ENCODE peak calls at places on chromosomes 16 and 17, in ten cellular contexts. K is cardiac fibroblast; Q is activated T-cell treated with anti-CD3 and anti-CD28 coated beads for 48 hours; F is kidney epithelial cell; S is stimulated activated CD4-positive, alpha-beta T cell treated with anti-CD3 and anti-CD28 coated beads, TNF-alpha, amount 100 ng/mL, for 1 hour; R is ureter; O is NCI-H2081; J is mucosa of gallbladder; I is ACHN; E is pancreas. V is an unnamed sample.

GRCh38 chr17:2222901-2223616 is 80.5 kb downstream of the SMG6 start:
- DNase-seq in I (no peak), E (peak; percentile 43), K (peak; percentile 87), Q (peak; percentile 29), O (no peak), S (peak; percentile 18), F (no peak), J (peak; percentile 14), R (no peak), V (peak; percentile 73)

GRCh38 chr17:20121359-20122235 is 112.4 kb downstream of the SPECC1 start:
- DNase-seq in E (peak; percentile 41), S (peak; percentile 24), R (peak; percentile 55), K (peak; percentile 71), F (peak; percentile 16), O (peak; percentile 35), J (peak; percentile 55), I (peak; percentile 59), Q (peak; percentile 52), V (peak; percentile 82)

GRCh38 chr16:2087426-2088191 is 39.8 kb downstream of the TSC2 start:
- DNase-seq in J (no peak), Q (no peak), S (no peak), F (no peak), K (no peak), O (no peak), R (no peak), E (no peak), I (no peak), V (no peak)

GRCh38 chr16:3858809-3859208 is 21.7 kb downstream of the CREBBP start:
- DNase-seq in J (no peak), I (no peak), K (no peak), S (no peak), E (no peak), Q (no peak), F (no peak), R (no peak), O (no peak), V (no peak)

GRCh38 chr16:7227193-7227825 is 105.3 kb upstream of the RBFOX1 start:
- DNase-seq in F (no peak), I (no peak), S (no peak), E (no peak), K (no peak), Q (no peak), J (no peak), R (no peak), O (no peak), V (no peak)

GRCh38 chr17:80510132-80510531 is 33.7 kb upstream of the NPTX1 start:
- DNase-seq in S (no peak), E (no peak), Q (no peak), K (no peak), I (no peak), R (no peak), O (no peak), F (no peak), J (no peak), V (no peak)

GRCh38 chr16:77214411-77215138 is 15.4 kb downstream of the SYCE1L start:
- DNase-seq in K (no peak), F (no peak), O (no peak), I (peak; percentile 51), Q (no peak), J (no peak), E (no peak), S (no peak), R (no peak), V (no peak)

GRCh38 chr17:59746849-59747445 is 39.5 kb downstream of the VMP1 start:
- DNase-seq in R (no peak), J (no peak), F (no peak), E (no peak), I (peak; percentile 71), Q (no peak), K (peak; percentile 81), S (no peak), O (peak; percentile 34), V (peak; percentile 62)

GRCh38 chr16:23318639-23319038 is 16.5 kb downstream of the SCNN1B start:
- DNase-seq in O (no peak), I (no peak), R (peak; percentile 58), K (no peak), S (no peak), J (no peak), E (no peak), Q (no peak), F (no peak), V (no peak)

GRCh38 chr17:20208717-20209116 is 199.6 kb downstream of the SPECC1 start:
- DNase-seq in S (no peak), Q (no peak), R (no peak), J (no peak), E (no peak), F (no peak), O (no peak), I (no peak), K (no peak), V (no peak)

GRCh38 chr17:30933966-30934365 is 12.2 kb downstream of the ADAP2 start:
- DNase-seq in F (no peak), E (no peak), R (no peak), S (no peak), O (no peak), K (no peak), I (no peak), Q (no peak), J (no peak), V (no peak)

GRCh38 chr16:69057400-69058378 is 47.8 kb upstream of the HAS3 start:
- DNase-seq in R (no peak), E (peak; percentile 35), F (no peak), I (peak; percentile 97), J (peak; percentile 44), O (no peak), S (no peak), Q (no peak), K (peak; percentile 78), V (peak; percentile 50)

GRCh38 chr16:4192206-4192605 is 49.7 kb downstream of the SRL start:
- DNase-seq in O (no peak), F (no peak), I (no peak), S (no peak), E (no peak), R (no peak), K (no peak), J (no peak), Q (no peak), V (no peak)

GRCh38 chr16:11405331-11406176 is 60.3 kb downstream of the RMI2 start:
- DNase-seq in O (no peak), F (no peak), S (no peak), K (peak; percentile 31), Q (peak; percentile 49), J (no peak), E (no peak), I (peak; percentile 47), R (no peak), V (no peak)

GRCh38 chr17:4588391-4588790 is 4.1 kb downstream of the SMTNL2 start:
- DNase-seq in O (no peak), J (no peak), F (no peak), S (no peak), I (no peak), K (no peak), R (no peak), Q (no peak), E (no peak), V (no peak)